ENCODE peak calls at places on chromosomes 2 and 18, in eight cellular contexts. R is neural crest cell; Q is cardiac fibroblast; M is CD4-positive, alpha-beta T cell; F is astrocyte; Z is AG04449; O is IMR-90; K is fibroblast of pulmonary artery. L is an unnamed sample.

GRCh38 chr2:16462965-16463364 is 202.7 kb downstream of the CYRIA start:
- DNase-seq in R (no peak), Q (no peak), M (no peak), F (no peak), Z (no peak), O (no peak), K (no peak), L (no peak)

GRCh38 chr2:71166812-71167211 is 36.4 kb downstream of the MPHOSPH10 start:
- DNase-seq in R (no peak), Q (no peak), M (no peak), F (no peak), Z (no peak), O (no peak), K (no peak), L (no peak)

GRCh38 chr2:55103039-55103438 is 52.8 kb upstream of the RTN4 start:
- DNase-seq in R (no peak), Q (no peak), M (no peak), F (no peak), Z (no peak), O (peak), K (no peak), L (no peak)

GRCh38 chr2:35788543-35788942 is 567.0 kb upstream of the CRIM1 start:
- DNase-seq in R (no peak), Q (no peak), M (no peak), F (no peak), Z (no peak), O (no peak), K (no peak), L (no peak)

GRCh38 chr2:152189622-152190495 is 14.3 kb upstream of the STAM2 start:
- DNase-seq in R (peak), Q (peak), M (no peak), F (peak), Z (no peak), O (peak), K (peak), L (no peak)

GRCh38 chr2:72274284-72274869 is 126.7 kb upstream of the CYP26B1 start:
- DNase-seq in R (no peak), Q (no peak), M (no peak), F (peak), Z (no peak), O (peak), K (peak), L (no peak)

GRCh38 chr18:58541789-58542425 is 87.0 kb downstream of the ALPK2 start:
- DNase-seq in R (no peak), Q (peak), M (peak), F (peak), Z (peak), O (peak), K (peak), L (no peak)

GRCh38 chr18:68676913-68677312 is 38.0 kb downstream of the TMX3 start:
- DNase-seq in R (no peak), Q (peak), M (no peak), F (no peak), Z (no peak), O (peak), K (peak), L (no peak)

GRCh38 chr2:118153433-118153832 is 65.2 kb downstream of the INSIG2 start:
- DNase-seq in R (no peak), Q (no peak), M (no peak), F (no peak), Z (no peak), O (no peak), K (no peak), L (no peak)

GRCh38 chr2:240520143-240520973 is 37.4 kb downstream of the ANKMY1 start:
- DNase-seq in R (no peak), Q (no peak), M (no peak), F (no peak), Z (no peak), O (no peak), K (no peak), L (no peak)

GRCh38 chr2:237441605-237442004 is 27.6 kb upstream of the COL6A3 start:
- DNase-seq in R (no peak), Q (peak), M (no peak), F (peak), Z (peak), O (peak), K (peak), L (no peak)

GRCh38 chr2:188032786-188033185 is 258.9 kb upstream of the GULP1 start:
- DNase-seq in R (no peak), Q (no peak), M (no peak), F (no peak), Z (no peak), O (no peak), K (no peak), L (no peak)

GRCh38 chr2:104664672-104665071 is 189.2 kb upstream of the POU3F3 start:
- DNase-seq in R (no peak), Q (no peak), M (no peak), F (no peak), Z (no peak), O (no peak), K (no peak), L (no peak)

GRCh38 chr2:238466242-238466598 is 39.5 kb downstream of the ASB1 start:
- DNase-seq in R (no peak), Q (no peak), M (no peak), F (no peak), Z (no peak), O (no peak), K (no peak), L (no peak)

GRCh38 chr2:71560286-71561011 is 107.1 kb downstream of the DYSF start:
- DNase-seq in R (no peak), Q (no peak), M (no peak), F (no peak), Z (no peak), O (no peak), K (no peak), L (no peak)

GRCh38 chr2:209662091-209662490 is 109.5 kb upstream of the UNC80 start:
- DNase-seq in R (no peak), Q (no peak), M (no peak), F (no peak), Z (no peak), O (no peak), K (no peak), L (no peak)

GRCh38 chr2:135875491-135876065 is 665 bp downstream of the MCM6 start:
- DNase-seq in R (peak), Q (peak), M (peak), F (peak), Z (no peak), O (peak), K (peak), L (peak)

GRCh38 chr2:78127428-78127827 is 605.3 kb upstream of the LRRTM4 start:
- DNase-seq in R (no peak), Q (no peak), M (no peak), F (no peak), Z (no peak), O (no peak), K (no peak), L (no peak)

GRCh38 chr18:22165049-22165602 is 4.3 kb upstream of the GATA6 start:
- DNase-seq in R (no peak), Q (peak), M (no peak), F (no peak), Z (no peak), O (no peak), K (peak), L (no peak)

GRCh38 chr2:62216113-62216512 is 20.2 kb downstream of the B3GNT2 start:
- DNase-seq in R (no peak), Q (no peak), M (no peak), F (no peak), Z (no peak), O (no peak), K (no peak), L (no peak)

GRCh38 chr2:152942940-152943440 is 224.6 kb downstream of the ARL6IP6 start:
- DNase-seq in R (no peak), Q (no peak), M (no peak), F (no peak), Z (no peak), O (no peak), K (no peak), L (no peak)

GRCh38 chr2:176088937-176089842 is 3.3 kb upstream of the HOXD13 start:
- DNase-seq in R (no peak), Q (no peak), M (no peak), F (no peak), Z (no peak), O (no peak), K (no peak), L (no peak)

GRCh38 chr2:74843371-74844298 is 9.7 kb downstream of the HK2 start:
- DNase-seq in R (no peak), Q (peak), M (no peak), F (peak), Z (no peak), O (peak), K (peak), L (no peak)

GRCh38 chr2:239727776-239728600 is 297.2 kb downstream of the NDUFA10 start:
- DNase-seq in R (no peak), Q (no peak), M (no peak), F (no peak), Z (no peak), O (no peak), K (no peak), L (no peak)

GRCh38 chr2:218897394-218898108 is 16.9 kb downstream of the WNT10A start:
- DNase-seq in R (no peak), Q (no peak), M (no peak), F (no peak), Z (no peak), O (no peak), K (no peak), L (no peak)
- TF ChIP-seq CTCF in R (no peak), Q (no peak), M (no peak), F (no peak), Z (no peak), O (no peak), K (no peak), L (no peak)

DNA sequence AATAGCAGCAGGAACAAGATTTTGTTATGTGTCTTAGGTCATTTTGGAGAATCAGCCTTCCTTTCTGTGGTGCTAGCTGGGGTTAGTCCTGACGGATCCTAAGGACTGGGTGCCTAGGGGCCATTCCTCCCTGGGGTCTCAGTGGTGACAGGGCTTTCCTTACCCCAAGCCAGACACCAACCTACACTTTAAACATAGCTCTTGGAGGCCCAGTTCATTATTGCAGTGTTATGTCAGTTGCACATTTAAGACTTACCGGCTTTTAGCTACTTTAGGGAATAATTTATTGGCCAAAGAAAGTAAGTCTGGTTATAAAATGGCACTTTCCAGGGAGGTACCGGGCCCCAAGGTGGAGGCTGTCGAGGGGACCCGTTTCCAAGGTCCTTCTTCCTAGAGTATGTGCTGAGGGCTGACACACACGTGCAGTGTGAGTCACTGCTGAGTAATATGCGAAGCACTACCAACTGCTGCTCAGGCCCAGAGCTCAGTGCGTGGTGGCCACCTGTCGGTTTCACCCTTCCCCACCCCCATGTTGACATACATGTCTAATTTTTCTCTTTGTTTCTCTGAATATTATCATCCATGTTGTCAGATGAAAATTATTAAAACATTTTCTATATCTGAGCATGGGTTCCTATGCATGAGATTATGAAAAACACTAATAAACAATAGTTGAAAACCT is 37.0 kb upstream of the GRHL1 start:
- DNase-seq in R (no peak), Q (peak), M (no peak), F (peak), Z (no peak), O (peak), K (peak), L (no peak)
- TF ChIP-seq CTCF in R (no peak), Q (peak), M (no peak), F (no peak), Z (peak), O (peak), K (peak), L (no peak)

DNA sequence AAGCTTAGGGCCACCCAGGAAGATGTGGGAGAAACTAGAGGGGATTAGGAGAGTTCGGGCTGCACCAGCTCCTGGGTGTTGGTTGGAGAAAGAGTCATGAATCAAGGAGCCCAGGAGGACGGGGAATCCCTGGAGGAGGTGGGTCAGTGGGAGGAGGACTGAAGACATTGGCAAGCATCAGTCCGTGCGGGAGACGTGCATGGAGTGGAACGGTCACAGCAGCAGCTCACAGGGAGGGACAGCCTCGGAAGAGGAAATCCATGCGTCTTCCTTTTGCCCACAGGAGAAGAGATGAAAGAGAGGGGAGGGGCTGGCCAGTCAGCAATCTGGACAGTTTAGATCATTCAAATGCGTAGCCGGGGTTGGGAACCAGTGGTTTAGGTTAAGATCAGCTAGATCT is 178.6 kb downstream of the GBX2 start:
- DNase-seq in R (no peak), Q (no peak), M (no peak), F (no peak), Z (no peak), O (no peak), K (no peak), L (no peak)
- TF ChIP-seq CTCF in R (no peak), Q (no peak), M (no peak), F (no peak), Z (no peak), O (no peak), K (no peak), L (no peak)

DNA sequence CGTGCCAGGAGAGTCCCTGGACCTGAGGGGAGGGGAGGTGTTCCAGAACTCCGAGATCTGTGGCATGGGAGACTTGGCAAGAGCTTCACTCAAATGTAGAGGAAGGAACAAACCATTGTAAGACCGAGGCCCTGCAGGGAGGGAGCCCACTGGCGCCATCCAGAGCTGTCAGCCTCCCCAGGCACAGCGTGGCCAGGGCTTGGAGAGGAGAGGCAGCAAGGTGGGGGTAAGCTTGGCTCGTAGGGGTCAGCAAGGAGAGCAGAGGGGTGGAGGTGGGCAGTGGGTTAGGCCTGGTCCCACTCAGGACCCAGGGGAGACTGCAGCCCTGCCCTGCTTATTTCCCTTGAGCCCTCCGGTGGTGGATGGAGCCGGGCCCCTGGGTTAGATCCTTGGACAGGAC is 3.6 kb downstream of the TMEM177 start:
- DNase-seq in R (no peak), Q (no peak), M (no peak), F (no peak), Z (no peak), O (no peak), K (no peak), L (no peak)
- TF ChIP-seq CTCF in R (no peak), Q (no peak), M (no peak), F (no peak), Z (no peak), O (no peak), K (no peak), L (no peak)

GRCh38 chr2:102620367-102620766 is 1.0 kb downstream of the SLC9A2 start:
- DNase-seq in R (no peak), Q (no peak), M (no peak), F (no peak), Z (no peak), O (no peak), K (no peak), L (no peak)

GRCh38 chr2:102618452-102619413 is 620 bp upstream of the SLC9A2 start:
- DNase-seq in R (peak), Q (no peak), M (no peak), F (peak), Z (no peak), O (no peak), K (no peak), L (no peak)

GRCh38 chr2:102621630-102622029 is 2.3 kb downstream of the SLC9A2 start:
- DNase-seq in R (no peak), Q (no peak), M (no peak), F (no peak), Z (no peak), O (no peak), K (no peak), L (no peak)

GRCh38 chr2:102619414-102620319 is at the start of gene SLC9A2:
- DNase-seq in R (peak), Q (peak), M (no peak), F (peak), Z (no peak), O (no peak), K (no peak), L (no peak)

DNA sequence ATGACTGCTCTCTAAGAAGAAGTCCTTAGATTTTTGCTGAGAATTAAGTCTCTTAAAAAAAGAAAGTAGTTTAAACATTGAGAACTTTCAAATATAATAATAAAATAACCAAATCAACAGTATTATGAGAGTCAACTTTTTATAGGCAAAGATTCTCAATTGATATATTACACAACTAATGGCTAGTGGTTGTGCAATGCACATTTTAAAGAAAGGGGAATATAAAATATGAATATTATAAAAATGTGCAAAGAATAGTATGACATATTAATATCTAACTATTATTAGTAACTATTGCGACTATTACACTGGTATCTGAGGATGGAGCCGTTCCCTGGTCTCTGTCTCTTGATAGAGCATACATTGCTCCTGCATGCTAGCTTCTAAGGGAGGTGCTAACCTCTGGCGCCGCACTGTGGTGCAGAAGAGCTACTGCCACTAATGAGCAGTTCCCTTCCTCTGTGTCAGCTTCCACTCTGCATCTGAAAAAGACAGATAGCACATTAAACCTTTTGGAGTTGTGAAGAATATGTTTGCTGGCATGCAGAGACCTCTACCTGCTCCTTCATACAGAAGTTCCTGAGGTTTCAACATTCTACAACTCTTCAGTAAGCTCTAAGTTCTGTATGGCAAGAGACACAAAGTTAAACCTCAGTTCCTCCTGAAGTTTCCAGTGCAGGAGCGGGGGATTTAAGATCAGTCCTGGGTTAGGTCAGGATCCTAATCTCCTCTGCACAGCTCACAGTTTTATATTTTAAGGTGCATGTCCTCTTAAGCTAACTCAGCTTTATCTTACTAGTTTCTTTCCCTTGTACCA is 3.5 kb upstream of the SLC9A2 start:
- DNase-seq in R (peak), Q (peak), M (no peak), F (peak), Z (peak), O (peak), K (peak), L (peak)
- TF ChIP-seq CTCF in R (peak), Q (peak), M (peak), F (peak), Z (peak), O (peak), K (peak), L (peak)

GRCh38 chr18:26832302-26832701 is 33.2 kb downstream of the AQP4 start:
- DNase-seq in R (no peak), Q (no peak), M (no peak), F (no peak), Z (no peak), O (no peak), K (no peak), L (no peak)

GRCh38 chr18:26827581-26827980 is 37.9 kb downstream of the AQP4 start:
- DNase-seq in R (no peak), Q (no peak), M (no peak), F (no peak), Z (no peak), O (no peak), K (no peak), L (no peak)
- TF ChIP-seq CTCF in R (peak), Q (no peak), M (no peak), F (no peak), Z (no peak), O (no peak), K (no peak), L (no peak)

DNA sequence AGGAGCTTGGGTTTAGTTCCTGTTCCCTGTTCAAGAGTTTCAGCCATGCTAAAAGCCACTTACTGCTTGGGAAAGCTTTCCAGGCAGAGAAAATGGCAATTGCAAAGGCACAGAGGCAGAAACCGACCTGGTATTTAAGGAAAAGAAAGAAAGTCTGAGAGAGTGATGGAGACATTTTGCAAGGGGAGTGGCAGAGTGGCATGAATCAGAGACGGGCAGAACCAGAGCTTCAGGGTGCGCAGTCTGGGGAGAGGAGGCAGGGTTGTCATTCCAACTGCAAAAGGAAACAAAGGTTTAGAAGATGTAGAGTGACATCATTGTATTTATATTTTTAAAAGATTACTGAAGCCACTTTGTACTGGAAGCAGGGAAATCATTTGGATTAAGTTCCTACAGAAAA is 14.9 kb upstream of the GNAL start:
- DNase-seq in R (no peak), Q (no peak), M (no peak), F (no peak), Z (no peak), O (no peak), K (no peak), L (no peak)
- TF ChIP-seq CTCF in R (no peak), Q (no peak), M (no peak), F (no peak), Z (no peak), O (no peak), K (no peak), L (no peak)

GRCh38 chr2:212528106-212528856 is 10.3 kb downstream of the ERBB4 start:
- DNase-seq in R (no peak), Q (no peak), M (no peak), F (no peak), Z (no peak), O (no peak), K (no peak), L (no peak)
- TF ChIP-seq CTCF in R (peak), Q (no peak), M (no peak), F (no peak), Z (no peak), O (no peak), K (peak), L (no peak)

L was measured in mesothelial cell of epicardium.